ENCODE peak calls at places on chromosomes 4 and X, in five cellular contexts. T, O, C, X and L are unnamed samples.

GRCh38 chr4:40820101-40820500 is 70.3 kb downstream of the NSUN7 start:
- DNase-seq in T (no peak), X (no peak), O (no peak), C (no peak), L (no peak)

GRCh38 chr4:37825943-37826281 is 574 bp upstream of the PGM2 start:
- DNase-seq in O (peak; percentile 42), C (no peak), T (no peak), X (no peak), L (no peak)

GRCh38 chr4:155033604-155034003 is 174.8 kb upstream of the NPY2R start:
- DNase-seq in O (no peak), C (no peak), X (no peak), T (no peak), L (no peak)

GRCh38 chrX:77749695-77750094 is 36.3 kb downstream of the ATRX start:
- DNase-seq in O (no peak), T (peak; percentile 82), C (no peak), X (no peak), L (no peak)

GRCh38 chrX:402857-403256 is 16.1 kb upstream of the PPP2R3B start:
- DNase-seq in T (no peak), O (no peak), X (no peak), C (no peak), L (no peak)

GRCh38 chr4:10671750-10672149 is 12.8 kb downstream of the CLNK start:
- DNase-seq in O (no peak), C (no peak), X (no peak), T (no peak), L (no peak)

GRCh38 chr4:169443748-169444147 is 168.6 kb downstream of the NEK1 start:
- DNase-seq in X (no peak), T (no peak), C (no peak), O (no peak), L (no peak)

GRCh38 chr4:169070071-169070894 is 60.2 kb upstream of the CBR4 start:
- DNase-seq in O (peak; percentile 81), T (peak; percentile 70), X (no peak), C (no peak), L (peak; percentile 46)

GRCh38 chr4:67892905-67893304 is 9.1 kb upstream of the TMPRSS11D start:
- DNase-seq in C (no peak), O (no peak), X (no peak), T (no peak), L (no peak)

GRCh38 chrX:16484338-16484737 is 165.6 kb upstream of the S100G start:
- DNase-seq in O (peak; percentile 2), X (no peak), T (peak; percentile 97), C (no peak), L (no peak)

GRCh38 chrX:45740291-45740690 is 539.6 kb upstream of the DIPK2B start:
- DNase-seq in X (no peak), O (no peak), T (no peak), C (no peak), L (no peak)

GRCh38 chr4:111519683-111520082 is 625.6 kb upstream of the FAM241A start:
- DNase-seq in T (no peak), C (no peak), O (no peak), X (no peak), L (no peak)

GRCh38 chrX:1870421-1870820 is 255.6 kb downstream of the ASMT start:
- DNase-seq in T (no peak), C (no peak), X (no peak), O (no peak), L (no peak)

GRCh38 chr4:106507440-106507839 is 138.9 kb upstream of the GIMD1 start:
- DNase-seq in O (no peak), C (no peak), T (no peak), X (no peak), L (no peak)

GRCh38 chr4:175935016-175935661 is 123.1 kb upstream of the GPM6A start:
- DNase-seq in C (no peak), T (no peak), O (no peak), X (no peak), L (no peak)

GRCh38 chr4:152408514-152409327 is 127.2 kb downstream of the FBXW7 start:
- DNase-seq in T (peak; percentile 50), X (no peak), O (peak; percentile 34), C (no peak), L (no peak)

GRCh38 chr4:139950568-139950967 is 203.4 kb downstream of the MAML3 start:
- DNase-seq in T (no peak), X (no peak), O (no peak), C (no peak), L (no peak)

GRCh38 chrX:53599781-53600396 is 86.6 kb downstream of the HUWE1 start:
- DNase-seq in T (no peak), X (no peak), C (no peak), O (no peak), L (no peak)

GRCh38 chrX:53594354-53594753 is 92.2 kb downstream of the HUWE1 start:
- DNase-seq in O (no peak), X (no peak), T (peak; percentile 70), C (no peak), L (no peak)

GRCh38 chrX:53598169-53598568 is 88.3 kb downstream of the HUWE1 start:
- DNase-seq in C (no peak), T (no peak), O (no peak), X (no peak), L (no peak)

GRCh38 chrX:53595266-53595810 is 91.2 kb downstream of the HUWE1 start:
- DNase-seq in T (no peak), O (no peak), X (no peak), C (no peak), L (no peak)
- H3K36me3 ChIP-seq in T (peaks cover 23% of the 10 kb centered on the region), O (no peaks in the 10 kb centered on the region), X (peaks cover 70% of the 10 kb centered on the region), C (no peaks in the 10 kb centered on the region), L (no peaks in the 10 kb centered on the region)

GRCh38 chrX:9789555-9789954 is 3.3 kb downstream of the SHROOM2 start:
- DNase-seq in T (no peak), C (no peak), O (no peak), X (no peak), L (no peak)
- H3K4me3 ChIP-seq in T (no peak overlapping the region), C (no peak overlapping the region), O (no peak overlapping the region), X (no peak overlapping the region), L (no peak overlapping the region)

GRCh38 chr4:151105454-151106032 is 6.1 kb downstream of the RPS3A start:
- DNase-seq in C (no peak), T (no peak), X (no peak), O (no peak), L (no peak)
- H3K36me3 ChIP-seq in C (no peaks in the 10 kb centered on the region), T (peaks cover 33% of the 10 kb centered on the region), X (peaks cover 77% of the 10 kb centered on the region), O (peaks cover 5% of the 10 kb centered on the region), L (no peaks in the 10 kb centered on the region)

GRCh38 chr4:84483738-84484137 is 15.4 kb downstream of the NKX6-1 start:
- DNase-seq in T (no peak), C (no peak), O (no peak), X (no peak), L (no peak)

GRCh38 chr4:84481077-84481878 is 17.8 kb downstream of the NKX6-1 start:
- DNase-seq in T (no peak), O (no peak), C (no peak), X (no peak), L (no peak)

GRCh38 chr4:84484274-84484673 is 14.8 kb downstream of the NKX6-1 start:
- DNase-seq in T (no peak), O (no peak), X (no peak), C (no peak), L (no peak)

GRCh38 chr4:84481879-84482245 is 17.2 kb downstream of the NKX6-1 start:
- DNase-seq in X (no peak), T (no peak), O (no peak), C (no peak), L (no peak)

DNA sequence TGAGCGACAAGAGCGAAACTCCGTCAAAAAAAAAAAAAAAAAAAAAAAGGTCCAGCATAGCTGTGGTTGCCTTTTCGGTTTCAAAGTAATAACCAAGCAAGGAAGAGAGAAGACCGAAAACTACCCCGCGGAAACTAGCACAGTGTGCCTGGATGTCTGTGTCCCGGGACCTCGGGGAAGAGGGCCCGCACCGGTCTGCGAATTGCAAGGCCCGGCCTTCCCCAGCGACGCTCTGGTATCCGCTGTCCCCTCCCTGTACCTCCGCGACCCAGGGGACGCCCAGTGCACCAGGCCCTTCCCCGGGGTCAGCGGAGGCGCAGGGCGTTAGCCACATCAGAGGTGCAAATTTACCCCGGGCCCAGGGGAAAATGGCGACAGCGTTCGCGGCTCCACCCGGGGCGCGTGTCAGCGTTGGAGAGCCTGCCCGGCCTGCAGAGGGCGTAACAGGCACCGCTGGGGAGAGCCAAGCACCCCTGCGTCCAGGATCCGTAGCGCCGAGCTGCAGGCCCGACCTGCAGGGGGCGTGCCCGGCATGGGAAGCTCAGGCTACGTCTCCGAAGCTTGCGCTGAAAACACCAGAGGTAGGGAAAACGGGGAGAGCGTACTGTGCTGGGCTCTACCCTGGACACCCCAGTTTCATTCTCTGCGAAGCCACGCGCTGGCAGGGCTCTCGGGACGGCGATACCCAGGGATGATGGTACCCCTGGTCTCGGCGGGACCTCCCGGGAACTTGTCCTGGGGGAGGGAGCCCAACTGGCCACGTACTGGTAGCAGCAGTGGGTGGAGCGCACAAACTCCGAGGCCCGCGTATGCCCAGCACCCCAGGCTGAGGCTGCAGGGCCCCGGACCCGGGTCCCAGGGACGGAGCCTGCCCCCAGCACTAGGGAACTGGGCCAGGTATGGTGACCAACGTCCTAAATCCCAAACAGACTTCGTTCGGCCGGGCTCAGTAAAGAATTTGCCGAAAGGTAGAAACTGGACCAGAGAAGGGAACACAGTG is 16.2 kb downstream of the NKX6-1 start:
- DNase-seq in X (peak; percentile 75), T (no peak), C (peak; percentile 79), O (peak; percentile 72), L (no peak)
- H3K4me3 ChIP-seq in X (peak overlapping the region; percentile 25), T (no peak overlapping the region), C (no peak overlapping the region), O (no peak overlapping the region), L (no peak overlapping the region)

GRCh38 chr4:118803253-118803652 is 32.7 kb downstream of the SEC24D start:
- DNase-seq in T (no peak), C (no peak), O (no peak), X (no peak), L (no peak)

GRCh38 chr4:118811832-118812231 is 24.1 kb downstream of the SEC24D start:
- DNase-seq in T (no peak), X (no peak), C (no peak), O (no peak), L (no peak)

GRCh38 chr4:118801895-118802575 is 33.9 kb downstream of the SEC24D start:
- DNase-seq in T (no peak), O (no peak), X (no peak), C (no peak), L (no peak)

GRCh38 chr4:118811008-118811764 is 24.7 kb downstream of the SEC24D start:
- DNase-seq in C (no peak), X (no peak), T (peak; percentile 88), O (no peak), L (peak; percentile 26)

GRCh38 chr4:118807659-118808058 is 28.3 kb downstream of the SEC24D start:
- DNase-seq in O (no peak), X (no peak), T (no peak), C (no peak), L (no peak)
- H3K36me3 ChIP-seq in O (no peaks in the 10 kb centered on the region), X (peaks cover 93% of the 10 kb centered on the region), T (peaks cover 55% of the 10 kb centered on the region), C (no peaks in the 10 kb centered on the region), L (no peaks in the 10 kb centered on the region)

GRCh38 chrX:21657318-21658151 is 595 bp downstream of the KLHL34 start:
- DNase-seq in T (no peak), X (peak; percentile 40), C (peak; percentile 25), O (no peak), L (no peak)
- H3K4me3 ChIP-seq in T (no peak overlapping the region), X (no peak overlapping the region), C (no peak overlapping the region), O (no peak overlapping the region), L (no peak overlapping the region)